ENCODE peak calls at places on chromosomes 5 and 9, in eight cellular contexts. One of them, this sample, is unnamed.

GRCh38 chr9:14627513-14627912 is 65.7 kb downstream of the ZDHHC21 start:
- DNase-seq in GM06990: no peak
- DNase-seq in cardiac muscle cell: no peak
- DNase-seq in heart left ventricle: no peak
- DNase-seq in GM20000: no peak
- DNase-seq in brain microvascular endothelial cell: no peak
- DNase-seq in transverse colon: no peak
- DNase-seq in breast epithelium: no peak
- DNase-seq in this sample: no peak

GRCh38 chr5:147484708-147485020 is 25.2 kb downstream of the DPYSL3 start:
- DNase-seq in GM06990: no peak
- DNase-seq in cardiac muscle cell: no peak
- DNase-seq in heart left ventricle: no peak
- DNase-seq in GM20000: no peak
- DNase-seq in brain microvascular endothelial cell: no peak
- DNase-seq in transverse colon: no peak
- DNase-seq in breast epithelium: no peak
- DNase-seq in this sample: no peak

GRCh38 chr9:14310247-14310646 is 3.7 kb downstream of the NFIB start:
- DNase-seq in GM06990: no peak
- DNase-seq in cardiac muscle cell: no peak
- DNase-seq in heart left ventricle: no peak
- DNase-seq in GM20000: no peak
- DNase-seq in brain microvascular endothelial cell: no peak
- DNase-seq in transverse colon: no peak
- DNase-seq in breast epithelium: no peak
- DNase-seq in this sample: no peak

GRCh38 chr9:30584559-30584958 is 1799.9 kb upstream of the ACO1 start:
- DNase-seq in GM06990: no peak
- DNase-seq in cardiac muscle cell: no peak
- DNase-seq in heart left ventricle: no peak
- DNase-seq in GM20000: no peak
- DNase-seq in brain microvascular endothelial cell: no peak
- DNase-seq in transverse colon: no peak
- DNase-seq in breast epithelium: no peak
- DNase-seq in this sample: no peak

GRCh38 chr5:78271766-78272165 is 22.7 kb downstream of the AP3B1 start:
- DNase-seq in GM06990: no peak
- DNase-seq in cardiac muscle cell: no peak
- DNase-seq in heart left ventricle: no peak
- DNase-seq in GM20000: no peak
- DNase-seq in brain microvascular endothelial cell: no peak
- DNase-seq in transverse colon: no peak
- DNase-seq in breast epithelium: no peak
- DNase-seq in this sample: no peak

GRCh38 chr5:133552925-133553525 is 59.3 kb downstream of the FSTL4 start:
- DNase-seq in GM06990: peak
- DNase-seq in cardiac muscle cell: peak
- DNase-seq in heart left ventricle: no peak
- DNase-seq in GM20000: peak
- DNase-seq in brain microvascular endothelial cell: peak
- DNase-seq in transverse colon: peak
- DNase-seq in breast epithelium: no peak
- DNase-seq in this sample: no peak

GRCh38 chr9:133702798-133703570 is 35.2 kb downstream of the SARDH start:
- DNase-seq in GM06990: no peak
- DNase-seq in cardiac muscle cell: no peak
- DNase-seq in heart left ventricle: no peak
- DNase-seq in GM20000: no peak
- DNase-seq in brain microvascular endothelial cell: no peak
- DNase-seq in transverse colon: no peak
- DNase-seq in breast epithelium: no peak
- DNase-seq in this sample: no peak

GRCh38 chr9:131464354-131465000 is 38.2 kb upstream of the POMT1 start:
- DNase-seq in GM06990: no peak
- DNase-seq in cardiac muscle cell: no peak
- DNase-seq in heart left ventricle: no peak
- DNase-seq in GM20000: no peak
- DNase-seq in brain microvascular endothelial cell: no peak
- DNase-seq in transverse colon: no peak
- DNase-seq in breast epithelium: peak
- DNase-seq in this sample: no peak

GRCh38 chr9:125446581-125447094 is 185.0 kb downstream of the GAPVD1 start:
- DNase-seq in GM06990: peak
- DNase-seq in cardiac muscle cell: peak
- DNase-seq in heart left ventricle: no peak
- DNase-seq in GM20000: peak
- DNase-seq in brain microvascular endothelial cell: no peak
- DNase-seq in transverse colon: no peak
- DNase-seq in breast epithelium: no peak
- DNase-seq in this sample: no peak

GRCh38 chr5:56161927-56162326 is 71.2 kb downstream of the ANKRD55 start:
- DNase-seq in GM06990: no peak
- DNase-seq in cardiac muscle cell: no peak
- DNase-seq in heart left ventricle: no peak
- DNase-seq in GM20000: no peak
- DNase-seq in brain microvascular endothelial cell: no peak
- DNase-seq in transverse colon: no peak
- DNase-seq in breast epithelium: no peak
- DNase-seq in this sample: no peak

GRCh38 chr9:110050925-110051355 is 157.0 kb downstream of the C9orf152 start:
- DNase-seq in GM06990: peak
- DNase-seq in cardiac muscle cell: no peak
- DNase-seq in heart left ventricle: peak
- DNase-seq in GM20000: peak
- DNase-seq in brain microvascular endothelial cell: peak
- DNase-seq in transverse colon: no peak
- DNase-seq in breast epithelium: no peak
- DNase-seq in this sample: no peak

GRCh38 chr9:70747335-70747734 is 332.9 kb upstream of the KLF9 start:
- DNase-seq in GM06990: no peak
- DNase-seq in cardiac muscle cell: no peak
- DNase-seq in heart left ventricle: no peak
- DNase-seq in GM20000: no peak
- DNase-seq in brain microvascular endothelial cell: peak
- DNase-seq in transverse colon: no peak
- DNase-seq in breast epithelium: no peak
- DNase-seq in this sample: no peak

GRCh38 chr9:108101410-108101809 is 611.8 kb upstream of the KLF4 start:
- DNase-seq in GM06990: no peak
- DNase-seq in cardiac muscle cell: no peak
- DNase-seq in heart left ventricle: no peak
- DNase-seq in GM20000: no peak
- DNase-seq in brain microvascular endothelial cell: no peak
- DNase-seq in transverse colon: no peak
- DNase-seq in breast epithelium: no peak
- DNase-seq in this sample: no peak

GRCh38 chr9:90659626-90660364 is 17.2 kb upstream of the DIRAS2 start:
- DNase-seq in GM06990: no peak
- DNase-seq in cardiac muscle cell: no peak
- DNase-seq in heart left ventricle: no peak
- DNase-seq in GM20000: no peak
- DNase-seq in brain microvascular endothelial cell: peak
- DNase-seq in transverse colon: no peak
- DNase-seq in breast epithelium: no peak
- DNase-seq in this sample: no peak

DNA sequence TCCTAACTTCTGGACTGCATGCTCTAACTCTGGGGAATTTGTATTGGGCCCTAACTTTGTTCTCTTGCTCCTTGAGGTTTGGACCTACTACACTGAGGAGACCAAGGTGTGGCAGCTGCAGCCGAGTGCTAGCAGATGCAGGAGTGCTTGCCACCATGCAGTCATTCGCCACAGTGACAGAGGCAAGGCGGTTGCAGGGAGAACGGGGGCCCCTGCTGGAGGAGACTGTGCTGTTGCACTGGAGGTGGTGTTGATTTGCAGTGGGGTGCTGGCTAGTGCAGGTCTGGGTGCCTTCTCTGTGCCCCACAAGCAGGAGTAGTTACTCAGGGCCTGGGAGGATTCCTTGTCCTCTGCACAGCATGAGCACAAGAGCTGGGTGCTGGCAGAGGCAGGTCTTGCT is 22.4 kb upstream of the DIRAS2 start:
- DNase-seq in GM06990: no peak
- DNase-seq in cardiac muscle cell: no peak
- DNase-seq in heart left ventricle: no peak
- DNase-seq in GM20000: no peak
- DNase-seq in brain microvascular endothelial cell: no peak
- DNase-seq in transverse colon: no peak
- DNase-seq in breast epithelium: no peak
- DNase-seq in this sample: no peak
- TF ChIP-seq CTCF in GM06990: peak
- TF ChIP-seq CTCF in cardiac muscle cell: no peak
- TF ChIP-seq CTCF in heart left ventricle: no peak
- TF ChIP-seq CTCF in GM20000: no peak
- TF ChIP-seq CTCF in brain microvascular endothelial cell: no peak
- TF ChIP-seq CTCF in transverse colon: no peak
- TF ChIP-seq CTCF in breast epithelium: no peak
- TF ChIP-seq CTCF in this sample: no peak

GRCh38 chr5:170741801-170742200 is 41.7 kb upstream of the GABRP start:
- DNase-seq in GM06990: no peak
- DNase-seq in cardiac muscle cell: no peak
- DNase-seq in heart left ventricle: no peak
- DNase-seq in GM20000: no peak
- DNase-seq in brain microvascular endothelial cell: no peak
- DNase-seq in transverse colon: no peak
- DNase-seq in breast epithelium: no peak
- DNase-seq in this sample: no peak
- TF ChIP-seq CTCF in GM06990: no peak
- TF ChIP-seq CTCF in cardiac muscle cell: no peak
- TF ChIP-seq CTCF in heart left ventricle: no peak
- TF ChIP-seq CTCF in GM20000: no peak
- TF ChIP-seq CTCF in brain microvascular endothelial cell: no peak
- TF ChIP-seq CTCF in transverse colon: no peak
- TF ChIP-seq CTCF in breast epithelium: no peak
- TF ChIP-seq CTCF in this sample: no peak

GRCh38 chr9:34185778-34186551 is 7.1 kb downstream of the UBAP1 start:
- DNase-seq in GM06990: peak
- DNase-seq in cardiac muscle cell: no peak
- DNase-seq in heart left ventricle: peak
- DNase-seq in GM20000: peak
- DNase-seq in brain microvascular endothelial cell: peak
- DNase-seq in transverse colon: no peak
- DNase-seq in breast epithelium: no peak
- DNase-seq in this sample: no peak

GRCh38 chr9:34195143-34195542 is 16.3 kb downstream of the UBAP1 start:
- DNase-seq in GM06990: no peak
- DNase-seq in cardiac muscle cell: no peak
- DNase-seq in heart left ventricle: no peak
- DNase-seq in GM20000: no peak
- DNase-seq in brain microvascular endothelial cell: no peak
- DNase-seq in transverse colon: no peak
- DNase-seq in breast epithelium: no peak
- DNase-seq in this sample: no peak

GRCh38 chr9:34187891-34188240 is 9.0 kb downstream of the UBAP1 start:
- DNase-seq in GM06990: no peak
- DNase-seq in cardiac muscle cell: no peak
- DNase-seq in heart left ventricle: no peak
- DNase-seq in GM20000: no peak
- DNase-seq in brain microvascular endothelial cell: no peak
- DNase-seq in transverse colon: no peak
- DNase-seq in breast epithelium: no peak
- DNase-seq in this sample: no peak

DNA sequence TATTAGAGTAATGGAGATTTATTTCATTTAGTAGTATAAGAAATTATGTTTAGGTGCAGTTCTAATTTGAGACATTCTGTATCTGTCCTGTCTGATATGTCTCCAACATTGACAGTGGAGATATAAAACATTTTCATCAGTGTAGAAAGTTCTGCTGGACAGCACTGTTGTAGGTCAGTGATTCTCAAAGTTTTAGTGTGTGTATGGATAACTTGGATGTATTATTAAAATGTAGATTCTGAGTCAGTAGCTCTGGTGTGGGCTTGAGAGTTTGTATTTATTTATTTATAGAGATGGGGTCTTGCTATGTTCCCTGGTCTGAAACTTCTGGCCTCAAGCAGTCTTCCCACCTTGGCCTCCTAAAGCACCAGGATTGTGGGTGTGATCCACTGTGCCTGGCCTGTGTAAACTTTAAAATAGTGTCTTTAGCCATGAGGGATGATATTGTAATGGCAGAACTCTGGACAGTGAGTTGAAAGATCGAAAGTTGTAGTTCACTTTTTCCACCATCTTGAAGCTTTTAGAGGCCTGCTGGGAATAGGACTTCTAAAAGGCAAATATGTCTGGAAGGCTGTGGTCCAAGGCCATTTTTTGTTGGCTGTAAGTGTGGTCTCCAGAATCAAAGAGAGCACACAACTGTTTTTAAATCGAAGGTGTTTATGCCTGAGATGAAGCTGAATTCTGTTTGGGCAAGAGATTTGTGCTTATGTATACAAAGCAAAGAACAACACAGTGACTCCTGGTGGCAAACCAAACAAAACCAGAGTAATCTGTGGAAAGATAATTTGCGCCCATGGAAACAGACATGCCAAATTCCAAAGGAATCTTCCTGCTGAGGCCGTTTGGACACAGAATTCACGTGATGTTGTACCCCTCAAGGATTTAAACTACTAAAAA is 12.4 kb downstream of the UBAP1 start:
- DNase-seq in GM06990: no peak
- DNase-seq in cardiac muscle cell: no peak
- DNase-seq in heart left ventricle: no peak
- DNase-seq in GM20000: no peak
- DNase-seq in brain microvascular endothelial cell: no peak
- DNase-seq in transverse colon: no peak
- DNase-seq in breast epithelium: no peak
- DNase-seq in this sample: no peak
- TF ChIP-seq CTCF in GM06990: peak
- TF ChIP-seq CTCF in cardiac muscle cell: peak
- TF ChIP-seq CTCF in heart left ventricle: peak
- TF ChIP-seq CTCF in GM20000: no peak
- TF ChIP-seq CTCF in brain microvascular endothelial cell: peak
- TF ChIP-seq CTCF in transverse colon: no peak
- TF ChIP-seq CTCF in breast epithelium: no peak
- TF ChIP-seq CTCF in this sample: no peak

GRCh38 chr5:139439013-139439903 is at the start of gene DNAJC18:
- DNase-seq in GM06990: peak
- DNase-seq in cardiac muscle cell: peak
- DNase-seq in heart left ventricle: peak
- DNase-seq in GM20000: peak
- DNase-seq in brain microvascular endothelial cell: peak
- DNase-seq in transverse colon: peak
- DNase-seq in breast epithelium: peak
- DNase-seq in this sample: peak
- TF ChIP-seq CTCF in GM06990: no peak
- TF ChIP-seq CTCF in cardiac muscle cell: no peak
- TF ChIP-seq CTCF in heart left ventricle: no peak
- TF ChIP-seq CTCF in GM20000: no peak
- TF ChIP-seq CTCF in brain microvascular endothelial cell: no peak
- TF ChIP-seq CTCF in transverse colon: no peak
- TF ChIP-seq CTCF in breast epithelium: no peak
- TF ChIP-seq CTCF in this sample: no peak

This sample was measured in omental fat pad.